ENCODE peak calls at places on chromosome 1, in ten cellular contexts. S is fibroblast of lung, J is endothelial cell of umbilical vein, B is HCT116, E is HepG2, A is neural progenitor cell, X is MM.1S, G is PC-3, Y is PC-9, I is GM12878. Z is an unnamed sample.

GRCh38 chr1:91548382-91549040 is 47.9 kb downstream of the CDC7 start:
- DNase-seq in B (no peak), E (no peak), S (no peak), J (peak; percentile 54), I (no peak), G (no peak), X (no peak), A (no peak), Y (no peak), Z (peak; percentile 72)

GRCh38 chr1:153360592-153360991 is 2.9 kb downstream of the S100A9 start:
- DNase-seq in A (no peak), X (no peak), B (no peak), S (no peak), Y (no peak), E (no peak), J (no peak), G (no peak), I (no peak), Z (no peak)

GRCh38 chr1:29272171-29272907 is 36.0 kb downstream of the PTPRU start:
- DNase-seq in I (no peak), S (no peak), X (no peak), G (no peak), A (peak; percentile 65), E (no peak), J (no peak), B (no peak), Y (no peak), Z (no peak)

GRCh38 chr1:204169871-204170270 is 3.7 kb upstream of the REN start:
- DNase-seq in E (no peak), Y (no peak), X (no peak), J (no peak), I (no peak), B (no peak), G (peak; percentile 38), S (no peak), A (no peak), Z (no peak)

GRCh38 chr1:83882906-83883305 is 116.0 kb downstream of the TTLL7 start:
- DNase-seq in J (peak; percentile 57), E (no peak), S (peak; percentile 56), A (peak; percentile 16), Y (no peak), G (peak; percentile 90), B (peak; percentile 24), I (no peak), X (no peak), Z (no peak)

GRCh38 chr1:67612690-67613322 is 72.2 kb upstream of the GADD45A start:
- DNase-seq in G (peak; percentile 35), B (no peak), S (no peak), I (no peak), Y (no peak), A (no peak), E (no peak), J (peak; percentile 50), X (no peak), Z (no peak)

GRCh38 chr1:201085902-201086735 is 26.1 kb downstream of the CACNA1S start:
- DNase-seq in S (peak; percentile 10), J (peak; percentile 31), A (peak; percentile 80), B (peak; percentile 51), Y (peak; percentile 41), E (peak; percentile 36), G (peak; percentile 97), I (no peak), X (peak; percentile 36), Z (peak; percentile 30)

GRCh38 chr1:22291494-22291893 is 148.6 kb upstream of the WNT4 start:
- DNase-seq in Y (no peak), S (no peak), X (no peak), I (no peak), J (no peak), B (no peak), E (no peak), G (no peak), A (no peak), Z (no peak)

GRCh38 chr1:59144959-59145358 is 151.9 kb upstream of the FGGY start:
- DNase-seq in X (no peak), J (no peak), I (no peak), A (no peak), E (no peak), B (no peak), Y (peak; percentile 13), G (no peak), S (no peak), Z (no peak)

GRCh38 chr1:9960705-9961562 is 17.7 kb downstream of the NMNAT1 start:
- DNase-seq in E (no peak), X (peak; percentile 51), I (peak; percentile 27), J (no peak), A (peak; percentile 58), Y (no peak), G (no peak), B (no peak), S (peak; percentile 3), Z (peak; percentile 34)

GRCh38 chr1:181140398-181140797 is 51.9 kb downstream of the IER5 start:
- DNase-seq in G (peak; percentile 52), E (no peak), A (no peak), Y (no peak), X (no peak), S (no peak), B (no peak), I (no peak), J (no peak), Z (no peak)

GRCh38 chr1:119285482-119285881 is 83.1 kb upstream of the HAO2 start:
- DNase-seq in I (no peak), A (peak; percentile 13), E (no peak), J (no peak), G (peak; percentile 47), X (no peak), S (peak; percentile 75), Y (no peak), B (no peak), Z (no peak)

GRCh38 chr1:217273866-217274265 is 357.0 kb downstream of the GPATCH2 start:
- DNase-seq in G (peak; percentile 23), J (no peak), S (peak; percentile 49), X (no peak), E (no peak), I (no peak), B (no peak), A (no peak), Y (no peak), Z (no peak)

DNA sequence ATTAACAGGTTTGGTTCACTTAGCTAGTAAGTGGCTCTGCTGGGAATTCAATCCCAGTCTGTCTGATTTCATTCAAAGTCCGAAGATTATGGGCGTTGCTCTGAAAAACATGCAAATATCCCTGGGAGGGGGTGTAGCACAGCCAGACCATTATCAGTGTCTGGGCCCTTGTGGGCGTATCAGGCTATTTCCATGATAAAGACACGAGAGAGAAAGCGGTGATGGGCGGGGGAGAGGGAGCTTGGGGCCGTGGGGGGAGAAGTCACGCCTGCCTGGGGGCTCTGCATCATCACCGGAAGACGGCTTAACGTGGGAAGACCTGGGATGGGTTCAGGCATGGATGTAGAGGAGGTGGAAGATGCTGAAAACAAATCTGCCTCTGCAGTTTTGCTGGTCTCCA is 25.8 kb downstream of the IL6R start:
- DNase-seq in S (no peak), J (no peak), E (no peak), X (no peak), I (no peak), A (peak; percentile 49), B (no peak), Y (no peak), G (no peak), Z (no peak)
- H3K4me1 ChIP-seq in S (peaks cover 32% of the 10 kb centered on the region), J (peaks cover 5% of the 10 kb centered on the region), E (peaks cover 26% of the 10 kb centered on the region), X (no peaks in the 10 kb centered on the region), I (peaks cover 6% of the 10 kb centered on the region), A (peaks cover 10% of the 10 kb centered on the region), B (peaks cover 64% of the 10 kb centered on the region), Y (peaks cover 41% of the 10 kb centered on the region), G (peaks cover 34% of the 10 kb centered on the region), Z (no peaks in the 10 kb centered on the region)

GRCh38 chr1:225063722-225064121 is 134.2 kb downstream of the DNAH14 start:
- DNase-seq in B (no peak), G (no peak), J (no peak), S (no peak), E (no peak), X (no peak), I (no peak), Y (no peak), A (no peak), Z (no peak)
- TF ChIP-seq EZH2 in B (no peak), G (no peak), J (no peak), S (no peak), E (no peak), X (no peak), I (no peak), Y (no peak), A (no peak), Z (no peak)

GRCh38 chr1:32351859-32352745 is 10.2 kb downstream of the FAM229A start:
- DNase-seq in Y (no peak), G (peak; percentile 32), J (peak; percentile 62), A (peak; percentile 74), S (peak; percentile 41), I (no peak), B (no peak), E (peak; percentile 40), X (no peak), Z (no peak)
- TF ChIP-seq CTCF in Y (no peak), G (peak; percentile 19), J (no peak), A (no peak), S (no peak), I (no peak), B (no peak), E (peak; percentile 39), X (no peak), Z (no peak)

GRCh38 chr1:16369821-16370220 is 2.8 kb downstream of the SZRD1 start:
- DNase-seq in A (no peak), S (no peak), B (no peak), G (no peak), I (no peak), J (no peak), E (no peak), X (no peak), Y (no peak), Z (no peak)

GRCh38 chr1:16367258-16367967 is 371 bp downstream of the SZRD1 start:
- DNase-seq in X (peak; percentile 92), G (peak; percentile 50), J (peak; percentile 94), E (peak; percentile 45), Y (peak; percentile 50), S (peak; percentile 84), B (peak; percentile 65), I (peak; percentile 94), A (peak; percentile 82), Z (peak; percentile 78)

GRCh38 chr1:16367968-16368910 is 1.2 kb downstream of the SZRD1 start:
- DNase-seq in A (peak; percentile 74), I (no peak), Y (no peak), G (peak; percentile 67), E (no peak), B (no peak), J (peak; percentile 37), X (peak; percentile 19), S (peak; percentile 70), Z (no peak)

GRCh38 chr1:16371725-16372124 is 4.7 kb downstream of the SZRD1 start:
- DNase-seq in G (peak; percentile 57), A (no peak), Y (no peak), X (no peak), I (no peak), S (peak; percentile 80), J (peak; percentile 82), E (no peak), B (no peak), Z (no peak)

DNA sequence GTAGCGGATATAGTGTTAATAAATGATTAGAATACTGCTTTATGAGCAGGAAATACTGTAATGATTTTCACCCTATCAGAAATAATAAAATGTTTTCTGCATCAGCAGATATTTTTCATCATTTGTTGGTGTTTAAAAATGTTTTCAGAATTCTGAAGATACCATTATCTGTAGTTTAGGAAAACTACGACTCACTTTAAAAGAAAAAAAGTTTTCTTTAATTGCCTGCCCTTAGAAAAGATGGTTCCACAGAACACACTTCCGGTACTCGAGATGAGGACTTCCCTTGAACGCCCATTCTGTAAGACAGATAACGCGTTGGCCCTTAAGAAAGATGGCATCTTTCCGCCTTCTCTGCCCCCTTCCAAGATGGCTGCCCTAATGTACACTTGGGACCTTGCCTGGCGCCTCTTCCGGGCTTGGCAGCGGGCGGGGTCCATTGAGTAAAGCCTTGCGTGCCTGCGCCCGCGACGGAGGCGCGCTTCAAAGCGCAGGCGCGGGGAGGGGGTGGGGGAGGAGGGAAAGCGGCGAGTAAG is at the start of gene SZRD1:
- DNase-seq in J (peak; percentile 100), I (peak; percentile 100), A (peak; percentile 99), X (peak; percentile 99), S (peak; percentile 99), E (peak; percentile 98), Y (peak; percentile 92), B (peak; percentile 98), G (peak; percentile 98), Z (peak; percentile 98)
- H3K4me1 ChIP-seq in J (peaks cover 21% of the 10 kb centered on the region), I (peaks cover 3% of the 10 kb centered on the region), A (peaks cover 12% of the 10 kb centered on the region), X (peaks cover 6% of the 10 kb centered on the region), S (peaks cover 9% of the 10 kb centered on the region), E (peaks cover 77% of the 10 kb centered on the region), Y (peaks cover 7% of the 10 kb centered on the region), B (peaks cover 35% of the 10 kb centered on the region), G (peaks cover 12% of the 10 kb centered on the region), Z (peaks cover 28% of the 10 kb centered on the region)